ENCODE peak calls at places on chromosomes 12 and 14, in ten cellular contexts. W is colonic mucosa, M is mesenchymal stem cell, T is choroid plexus epithelial cell, D is neural progenitor cell, Z is AG04450, R is GM23248, S is GM06990, Q is endodermal cell, B is AG09309. U is an unnamed sample.

GRCh38 chr12:116179384-116179783 is 98.1 kb downstream of the MED13L start:
- DNase-seq in W (no peak), B (no peak), Z (no peak), M (no peak), R (no peak), S (no peak), T (no peak), Q (no peak), D (no peak), U (no peak)

GRCh38 chr12:16681196-16681595 is 75.2 kb upstream of the LMO3 start:
- DNase-seq in W (no peak), R (no peak), Q (no peak), M (no peak), S (no peak), Z (no peak), B (no peak), T (no peak), D (no peak), U (no peak)

GRCh38 chr12:66775941-66776340 is 97.1 kb upstream of the GRIP1 start:
- DNase-seq in T (no peak), D (no peak), B (no peak), R (no peak), M (no peak), W (no peak), Z (no peak), Q (no peak), S (no peak), U (no peak)

GRCh38 chr14:77709412-77709811 is 1.5 kb downstream of the SLIRP start:
- DNase-seq in S (no peak), Z (no peak), B (no peak), T (no peak), M (no peak), D (no peak), Q (no peak), W (no peak), R (no peak), U (no peak)

GRCh38 chr12:110744697-110745264 is 2.1 kb upstream of the PPP1CC start:
- DNase-seq in T (no peak), B (no peak), R (peak), Z (no peak), S (no peak), M (no peak), D (peak), Q (peak), W (peak), U (no peak)

GRCh38 chr14:57417228-57417627 is 26.8 kb downstream of the NAA30 start:
- DNase-seq in R (no peak), W (no peak), Z (no peak), Q (no peak), T (no peak), B (no peak), S (no peak), M (no peak), D (no peak), U (no peak)

GRCh38 chr14:60163741-60164140 is 1.5 kb downstream of the DHRS7 start:
- DNase-seq in B (no peak), M (no peak), S (no peak), Q (no peak), D (peak), T (no peak), Z (no peak), W (no peak), R (peak), U (no peak)

GRCh38 chr14:65940056-65940735 is 527.7 kb downstream of the FUT8 start:
- DNase-seq in B (no peak), W (no peak), S (no peak), D (peak), Q (no peak), Z (no peak), R (peak), M (no peak), T (no peak), U (no peak)

GRCh38 chr12:130714591-130715149 is 1.4 kb downstream of the RIMBP2 start:
- DNase-seq in W (no peak), S (no peak), B (no peak), Z (no peak), M (no peak), D (peak), Q (peak), R (no peak), T (no peak), U (no peak)

GRCh38 chr12:84165998-84166571 is 746.5 kb downstream of the SLC6A15 start:
- DNase-seq in S (no peak), B (no peak), Q (no peak), R (no peak), M (no peak), T (no peak), W (no peak), D (no peak), Z (no peak), U (no peak)

GRCh38 chr14:76901171-76902055 is 75.2 kb downstream of the LRRC74A start:
- DNase-seq in R (peak), W (no peak), Q (no peak), B (peak), Z (no peak), M (no peak), D (no peak), S (no peak), T (no peak), U (no peak)

GRCh38 chr14:72790887-72791566 is 102.9 kb downstream of the DPF3 start:
- DNase-seq in S (no peak), D (no peak), B (no peak), R (no peak), Q (peak), T (no peak), Z (no peak), M (no peak), W (no peak), U (no peak)

GRCh38 chr12:123050331-123050809 is 69.9 kb downstream of the ARL6IP4 start:
- DNase-seq in W (no peak), R (peak), B (no peak), T (peak), Z (no peak), D (no peak), Q (no peak), M (peak), S (no peak), U (peak)

GRCh38 chr12:54475542-54475941 is 2.1 kb upstream of the GTSF1 start:
- DNase-seq in T (peak), M (peak), B (no peak), W (no peak), Q (no peak), S (no peak), Z (no peak), R (peak), D (no peak), U (peak)

GRCh38 chr12:29103539-29103974 is 45.5 kb upstream of the FAR2 start:
- DNase-seq in Z (no peak), B (no peak), S (peak), T (no peak), R (no peak), Q (no peak), D (no peak), M (no peak), W (no peak), U (no peak)

GRCh38 chr14:102949801-102950451 is 27.5 kb downstream of the AMN start:
- DNase-seq in T (no peak), S (no peak), R (peak), B (no peak), W (no peak), Q (no peak), Z (no peak), D (no peak), M (no peak), U (peak)

GRCh38 chr12:75207338-75208083 is 2.1 kb downstream of the KCNC2 start:
- DNase-seq in Z (no peak), W (no peak), S (no peak), M (no peak), T (no peak), B (no peak), R (no peak), Q (peak), D (peak), U (no peak)

GRCh38 chr14:61420326-61420725 is 98.9 kb downstream of the PRKCH start:
- DNase-seq in W (no peak), R (peak), M (no peak), B (no peak), T (peak), D (no peak), S (no peak), Q (peak), Z (no peak), U (peak)

GRCh38 chr14:29098625-29099024 is 332.0 kb downstream of the FOXG1 start:
- DNase-seq in Q (no peak), Z (no peak), R (no peak), W (no peak), D (no peak), T (no peak), M (no peak), B (no peak), S (no peak), U (no peak)

DNA sequence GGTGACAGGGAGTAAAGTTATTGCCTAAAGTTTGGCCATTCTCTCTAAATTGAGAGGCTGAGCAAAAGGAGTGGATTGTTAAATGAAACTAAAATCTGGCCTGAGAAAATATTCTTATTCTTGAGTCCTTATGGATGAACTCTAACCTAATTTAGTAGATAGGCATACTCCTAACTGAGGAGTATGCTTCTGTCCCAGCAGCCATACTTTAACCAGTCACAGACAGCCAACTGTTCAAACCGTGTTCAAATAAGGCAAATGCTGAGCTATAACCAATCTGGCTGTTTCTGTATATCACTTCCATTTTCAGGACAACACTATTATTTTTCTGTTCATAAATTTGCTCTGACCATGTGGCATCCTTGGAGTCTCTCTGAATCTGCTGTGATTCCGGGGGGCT is 75.9 kb upstream of the RERGL start:
- DNase-seq in R (no peak), B (no peak), M (no peak), Z (no peak), T (no peak), D (no peak), S (no peak), W (no peak), Q (no peak), U (no peak)
- H3K4me3 ChIP-seq in R (peak), B (no peak), M (peak), Z (no peak), T (no peak), D (no peak), S (no peak), W (no peak), Q (no peak), U (no peak)

GRCh38 chr12:52082026-52082667 is 2.6 kb downstream of the SMIM41 start:
- DNase-seq in B (no peak), Q (peak), T (no peak), M (peak), Z (no peak), W (no peak), D (peak), S (no peak), R (no peak), U (no peak)

GRCh38 chr12:52081263-52081733 is 1.8 kb downstream of the SMIM41 start:
- DNase-seq in W (no peak), Q (no peak), T (no peak), M (peak), S (peak), Z (no peak), B (no peak), R (no peak), D (peak), U (no peak)

GRCh38 chr12:52083638-52083996 is 4.1 kb downstream of the SMIM41 start:
- DNase-seq in D (no peak), B (no peak), T (no peak), Q (no peak), S (no peak), W (no peak), M (no peak), R (no peak), Z (no peak), U (no peak)

GRCh38 chr12:52082988-52083637 is 3.6 kb downstream of the SMIM41 start:
- DNase-seq in D (peak), Q (peak), M (peak), T (peak), Z (no peak), W (peak), R (peak), S (peak), B (no peak), U (peak)

GRCh38 chr12:52082668-52082987 is 3.1 kb downstream of the SMIM41 start:
- DNase-seq in Z (no peak), S (no peak), D (no peak), W (no peak), R (peak), B (no peak), Q (no peak), T (no peak), M (no peak), U (no peak)
- H3K4me3 ChIP-seq in Z (no peak), S (no peak), D (no peak), W (no peak), R (no peak), B (no peak), Q (no peak), T (no peak), M (no peak), U (no peak)

GRCh38 chr12:100163416-100164152 is 20.9 kb upstream of the BLTP3B start:
- DNase-seq in Z (no peak), W (peak), S (peak), B (no peak), R (peak), D (peak), T (peak), M (peak), Q (peak), U (peak)
- H3K4me3 ChIP-seq in Z (peak), W (peak), S (no peak), B (peak), R (peak), D (peak), T (peak), M (peak), Q (peak), U (peak)

DNA sequence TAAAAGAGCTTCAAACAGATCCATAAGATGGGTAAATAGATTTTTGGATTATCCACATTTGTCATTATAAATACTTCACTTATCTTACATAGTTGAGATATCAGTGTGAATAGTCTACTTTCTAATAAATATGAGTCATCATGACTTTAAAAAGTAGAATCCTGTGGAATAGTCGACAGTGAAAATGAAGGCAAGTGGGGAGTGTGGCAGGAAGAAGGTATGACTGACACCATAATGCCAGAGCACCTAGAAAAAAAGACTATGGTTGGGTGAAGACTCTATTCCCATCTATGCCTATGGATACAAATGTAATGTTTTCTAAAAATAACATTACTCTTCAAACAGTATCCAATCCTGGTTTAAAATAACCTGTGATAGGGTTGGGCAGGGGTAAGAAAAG is 117.5 kb downstream of the MDGA2 start:
- DNase-seq in T (no peak), W (no peak), B (no peak), M (no peak), Q (no peak), D (no peak), Z (no peak), R (no peak), S (no peak), U (no peak)
- H3K4me3 ChIP-seq in T (no peak), W (no peak), B (no peak), M (no peak), Q (no peak), D (no peak), Z (no peak), R (no peak), S (no peak), U (no peak)

DNA sequence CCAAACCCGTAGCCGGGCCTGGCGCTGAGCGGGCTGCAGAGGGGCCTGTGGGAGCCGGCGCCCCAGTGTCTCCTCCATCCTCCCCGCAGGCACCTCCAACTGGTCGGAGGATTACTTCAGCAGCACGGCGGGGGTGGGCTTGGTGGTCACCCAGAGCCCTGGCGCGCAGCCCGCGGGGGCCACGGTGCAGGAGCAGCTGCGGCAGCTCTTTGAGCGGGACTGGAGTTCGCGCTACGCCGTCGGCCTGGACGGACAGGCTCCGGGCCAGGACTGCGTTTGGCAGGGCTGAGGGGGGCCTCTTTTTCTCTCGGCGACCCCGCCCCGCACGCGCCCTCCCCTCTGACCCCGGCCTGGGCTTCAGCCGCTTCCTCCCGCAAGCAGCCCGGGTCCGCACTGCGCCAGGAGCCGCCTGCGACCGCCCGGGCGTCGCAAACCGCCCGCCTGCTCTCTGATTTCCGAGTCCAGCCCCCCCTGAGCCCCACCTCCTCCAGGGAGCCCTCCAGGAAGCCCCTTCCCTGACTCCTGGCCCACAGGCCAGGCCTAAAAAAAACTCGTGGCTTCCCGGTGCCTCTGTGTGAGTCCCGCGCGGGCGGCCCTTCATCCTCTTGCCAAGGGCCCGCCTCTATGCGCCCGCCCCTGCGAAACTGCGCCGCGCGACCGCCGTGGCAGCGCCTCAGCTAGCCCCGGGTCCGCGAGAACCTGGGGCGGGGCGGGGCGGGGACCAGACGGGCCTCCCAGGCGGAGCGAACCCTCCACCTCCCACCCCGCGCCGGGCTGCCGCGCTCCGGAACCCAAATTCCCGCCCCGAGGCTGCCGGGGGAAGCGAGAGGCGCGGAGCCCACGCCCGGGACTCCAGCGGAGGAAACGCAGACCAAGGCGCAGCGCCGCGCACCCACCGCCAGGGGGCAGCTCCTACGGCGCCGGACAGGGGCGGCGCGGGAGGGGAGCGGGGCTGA is 8.3 kb downstream of the PLD4 start:
- DNase-seq in D (peak), T (peak), Z (peak), M (peak), S (peak), Q (peak), W (peak), B (peak), R (peak), U (peak)
- H3K4me3 ChIP-seq in D (peak), T (peak), Z (peak), M (peak), S (no peak), Q (no peak), W (peak), B (peak), R (peak), U (peak)

DNA sequence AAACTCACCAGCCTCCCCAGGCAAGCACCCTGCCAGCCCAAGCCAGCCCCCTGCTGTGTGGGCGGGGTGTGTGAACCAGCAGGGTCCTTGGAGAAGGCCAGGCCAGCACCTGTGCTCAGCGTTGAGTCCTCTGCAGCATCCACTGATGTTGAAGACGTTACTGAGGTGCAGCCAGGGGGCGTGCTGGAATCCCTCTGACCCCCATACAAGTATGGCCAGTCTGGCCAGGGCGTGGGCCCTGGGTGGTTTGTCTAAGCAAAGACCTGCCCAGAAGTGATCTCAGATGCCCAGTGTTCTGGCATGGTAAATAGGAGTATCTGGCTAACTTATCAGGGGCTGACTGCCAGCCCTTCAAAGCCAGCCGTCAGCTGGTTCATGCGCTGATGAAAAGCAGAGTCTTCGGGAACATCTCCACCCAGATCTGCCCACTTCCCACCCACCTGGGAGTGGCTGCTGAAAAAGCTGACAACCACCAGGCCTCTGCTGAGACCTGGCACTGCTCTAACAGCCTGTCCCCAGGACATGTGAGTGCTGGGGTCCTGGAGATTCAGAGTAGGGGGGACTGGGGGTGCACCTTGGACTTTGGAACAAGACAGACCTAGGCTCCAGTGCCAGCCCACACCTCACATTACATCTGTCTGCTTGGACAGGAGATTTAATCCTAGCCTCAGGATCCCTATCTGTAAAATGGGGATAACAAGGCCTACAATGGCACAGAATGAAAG is 41.1 kb downstream of the ACTN1 start:
- DNase-seq in M (no peak), S (no peak), R (peak), W (peak), B (no peak), Q (peak), Z (no peak), T (no peak), D (peak), U (peak)
- H3K4me3 ChIP-seq in M (no peak), S (no peak), R (no peak), W (no peak), B (no peak), Q (no peak), Z (no peak), T (no peak), D (no peak), U (no peak)

GRCh38 chr14:97489750-97490149 is 692.6 kb downstream of the VRK1 start:
- DNase-seq in T (no peak), D (no peak), M (no peak), S (no peak), R (no peak), W (no peak), B (no peak), Q (no peak), Z (no peak), U (no peak)
- H3K4me3 ChIP-seq in T (no peak), D (no peak), M (no peak), S (no peak), R (no peak), W (no peak), B (no peak), Q (no peak), Z (no peak), U (no peak)

U was measured in astrocyte of the spinal cord.